ENCODE peak calls at places on chromosomes 11 and 22, in nine cellular contexts. A, B, W, I, N, Q, G, X and D are unnamed samples.

GRCh38 chr11:30635401-30635989 is 49.3 kb upstream of the MPPED2 start:
- DNase-seq in A (peak), B (no peak), W (no peak), I (peak), N (no peak), Q (no peak), G (no peak), X (peak), D (no peak)

GRCh38 chr22:43821606-43822425 is 9.7 kb upstream of the EFCAB6 start:
- DNase-seq in A (no peak), B (no peak), W (no peak), I (peak), N (no peak), Q (no peak), G (no peak), X (peak), D (peak)

GRCh38 chr22:37905534-37906363 is at the start of gene MICALL1:
- DNase-seq in A (no peak), B (no peak), W (peak), I (no peak), N (no peak), Q (peak), G (peak), X (peak), D (no peak)

GRCh38 chr11:134041791-134042696 is 26.8 kb upstream of the JAM3 start:
- DNase-seq in A (no peak), B (no peak), W (peak), I (no peak), N (no peak), Q (no peak), G (no peak), X (no peak), D (no peak)

GRCh38 chr22:39175127-39176066 is 22.9 kb upstream of the CBX7 start:
- DNase-seq in A (no peak), B (no peak), W (no peak), I (no peak), N (no peak), Q (no peak), G (no peak), X (peak), D (no peak)

GRCh38 chr22:45205624-45205925 is 35.1 kb downstream of the KIAA0930 start:
- DNase-seq in A (no peak), B (no peak), W (no peak), I (no peak), N (no peak), Q (no peak), G (no peak), X (no peak), D (no peak)

GRCh38 chr11:45815747-45816146 is 10.8 kb downstream of the SLC35C1 start:
- DNase-seq in A (no peak), B (no peak), W (no peak), I (no peak), N (no peak), Q (peak), G (no peak), X (peak), D (no peak)

GRCh38 chr11:27420722-27421572 is 51.6 kb downstream of the LGR4 start:
- DNase-seq in A (no peak), B (no peak), W (peak), I (no peak), N (no peak), Q (no peak), G (no peak), X (no peak), D (no peak)

GRCh38 chr22:32558681-32559355 is 84.2 kb downstream of the FBXO7 start:
- DNase-seq in A (peak), B (peak), W (peak), I (no peak), N (no peak), Q (peak), G (peak), X (no peak), D (peak)

GRCh38 chr22:22720201-22720723 is 75.8 kb downstream of the GGTLC2 start:
- DNase-seq in A (no peak), B (no peak), W (peak), I (no peak), N (no peak), Q (peak), G (no peak), X (peak), D (no peak)

GRCh38 chr11:63608353-63609345 is 5.6 kb downstream of the PLAAT3 start:
- DNase-seq in A (peak), B (peak), W (peak), I (peak), N (peak), Q (peak), G (no peak), X (no peak), D (peak)

GRCh38 chr11:14974021-14974698 is 2.0 kb upstream of the CALCA start:
- DNase-seq in A (no peak), B (no peak), W (no peak), I (no peak), N (no peak), Q (no peak), G (no peak), X (peak), D (no peak)

GRCh38 chr11:46207270-46207669 is 70.2 kb upstream of the CREB3L1 start:
- DNase-seq in A (no peak), B (no peak), W (no peak), I (no peak), N (no peak), Q (no peak), G (no peak), X (no peak), D (no peak)

GRCh38 chr11:70555092-70555491 is 156.8 kb downstream of the CTTN start:
- DNase-seq in A (no peak), B (no peak), W (no peak), I (no peak), N (no peak), Q (no peak), G (no peak), X (no peak), D (no peak)

GRCh38 chr11:58316142-58316541 is 42.7 kb downstream of the OR5B17 start:
- DNase-seq in A (no peak), B (no peak), W (peak), I (no peak), N (no peak), Q (peak), G (no peak), X (no peak), D (no peak)

GRCh38 chr22:43289976-43290663 is 53.1 kb downstream of the SCUBE1 start:
- DNase-seq in A (peak), B (no peak), W (peak), I (no peak), N (no peak), Q (peak), G (peak), X (no peak), D (no peak)

GRCh38 chr22:45962756-45963155 is 14.2 kb downstream of the WNT7B start:
- DNase-seq in A (no peak), B (no peak), W (no peak), I (no peak), N (no peak), Q (no peak), G (no peak), X (no peak), D (no peak)

GRCh38 chr22:32562396-32562795 is 87.8 kb downstream of the FBXO7 start:
- DNase-seq in A (no peak), B (no peak), W (peak), I (no peak), N (no peak), Q (no peak), G (no peak), X (no peak), D (no peak)

GRCh38 chr22:37747090-37747714 is 50.4 kb downstream of the TRIOBP start:
- DNase-seq in A (no peak), B (no peak), W (peak), I (no peak), N (no peak), Q (peak), G (no peak), X (peak), D (peak)

GRCh38 chr11:355581-356458 is 13.5 kb upstream of the B4GALNT4 start:
- DNase-seq in A (peak), B (peak), W (peak), I (peak), N (peak), Q (peak), G (peak), X (peak), D (peak)

GRCh38 chr11:12179521-12179920 is 69.1 kb downstream of the MICAL2 start:
- DNase-seq in A (no peak), B (no peak), W (peak), I (peak), N (no peak), Q (no peak), G (no peak), X (no peak), D (no peak)

GRCh38 chr11:15747671-15748070 is 608.7 kb downstream of the SOX6 start:
- DNase-seq in A (no peak), B (no peak), W (no peak), I (no peak), N (no peak), Q (no peak), G (no peak), X (no peak), D (no peak)

GRCh38 chr22:45448431-45448830 is 34.9 kb downstream of the RIBC2 start:
- DNase-seq in A (no peak), B (no peak), W (peak), I (no peak), N (no peak), Q (peak), G (peak), X (no peak), D (no peak)

GRCh38 chr22:45242778-45243191 is 2.1 kb upstream of the KIAA0930 start:
- DNase-seq in A (no peak), B (no peak), W (no peak), I (peak), N (no peak), Q (peak), G (no peak), X (no peak), D (no peak)

GRCh38 chr11:37141707-37142106 is 543.7 kb upstream of the RAG2 start:
- DNase-seq in A (no peak), B (no peak), W (no peak), I (no peak), N (no peak), Q (no peak), G (no peak), X (no peak), D (no peak)

GRCh38 chr11:94681140-94681539 is 87.0 kb upstream of the AMOTL1 start:
- DNase-seq in A (no peak), B (no peak), W (no peak), I (no peak), N (no peak), Q (no peak), G (no peak), X (no peak), D (no peak)

GRCh38 chr22:35888181-35888870 is 140.3 kb downstream of the RBFOX2 start:
- DNase-seq in A (no peak), B (no peak), W (no peak), I (no peak), N (no peak), Q (no peak), G (no peak), X (no peak), D (no peak)

GRCh38 chr22:21000215-21000986 is 1.5 kb downstream of the THAP7 start:
- DNase-seq in A (no peak), B (no peak), W (no peak), I (no peak), N (no peak), Q (no peak), G (no peak), X (no peak), D (no peak)
- TF ChIP-seq CTCF in A (no peak), B (peak), W (no peak), I (no peak), N (no peak), Q (no peak), G (no peak), X (no peak), D (no peak)

GRCh38 chr11:76610871-76611475 is 59.6 kb downstream of the LRRC32 start:
- DNase-seq in A (no peak), B (no peak), W (no peak), I (peak), N (no peak), Q (no peak), G (no peak), X (no peak), D (no peak)
- TF ChIP-seq CTCF in A (no peak), B (no peak), W (no peak), I (no peak), N (no peak), Q (no peak), G (no peak), X (no peak), D (peak)

GRCh38 chr11:102915044-102915375 is 40.2 kb upstream of the MMP12 start:
- DNase-seq in A (no peak), B (no peak), W (no peak), I (no peak), N (no peak), Q (no peak), G (no peak), X (no peak), D (no peak)
- TF ChIP-seq CTCF in A (no peak), B (no peak), W (no peak), I (no peak), N (no peak), Q (no peak), G (no peak), X (no peak), D (no peak)

DNA sequence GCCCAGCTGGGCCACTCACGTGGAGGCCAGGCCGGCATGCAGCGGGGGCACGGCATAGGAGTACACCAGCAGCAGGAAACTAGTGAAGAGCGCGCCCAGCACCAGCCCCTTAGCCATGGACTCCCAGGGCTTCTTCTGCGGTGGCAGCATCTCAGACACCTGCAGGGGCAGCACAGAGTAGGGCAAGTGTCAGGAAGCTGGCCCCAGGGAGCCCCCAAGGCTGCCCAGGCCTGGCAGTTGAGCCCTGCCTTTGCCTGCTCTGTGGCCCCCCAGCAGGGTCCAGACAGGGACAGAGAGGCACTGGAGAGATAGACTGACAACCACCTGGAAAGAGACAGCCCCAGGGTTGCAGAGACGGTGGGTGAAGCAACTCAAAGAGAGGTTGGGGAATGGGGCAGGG is 10.7 kb upstream of the SEC14L6 start:
- DNase-seq in A (no peak), B (no peak), W (no peak), I (no peak), N (no peak), Q (no peak), G (no peak), X (peak), D (no peak)
- TF ChIP-seq CTCF in A (no peak), B (no peak), W (no peak), I (no peak), N (no peak), Q (no peak), G (no peak), X (peak), D (no peak)

GRCh38 chr11:35082322-35083180 is 56.4 kb upstream of the CD44 start:
- DNase-seq in A (peak), B (peak), W (peak), I (peak), N (no peak), Q (peak), G (peak), X (peak), D (peak)
- TF ChIP-seq CTCF in A (no peak), B (peak), W (peak), I (no peak), N (no peak), Q (no peak), G (no peak), X (no peak), D (no peak)

DNA sequence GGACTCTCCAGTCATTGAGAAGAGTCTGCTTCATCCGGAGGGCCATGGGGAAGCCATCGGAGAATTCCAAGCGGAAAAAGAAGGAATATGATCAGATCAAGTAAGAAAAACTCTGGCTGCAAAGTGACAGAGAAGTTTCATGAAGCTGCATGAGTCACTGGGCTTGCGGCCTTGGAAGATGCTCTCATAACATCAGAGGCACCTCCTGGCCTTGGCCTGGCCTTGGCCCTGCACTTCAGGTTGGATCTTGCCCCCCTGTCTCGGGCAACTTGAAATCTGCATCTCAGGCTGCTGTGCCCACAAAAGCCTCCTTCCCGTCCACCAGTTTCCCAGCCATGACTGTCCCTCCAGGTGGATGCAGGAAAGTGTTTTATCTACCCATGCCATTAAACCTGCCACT is 66.5 kb downstream of the SEZ6L start:
- DNase-seq in A (no peak), B (no peak), W (no peak), I (no peak), N (no peak), Q (no peak), G (no peak), X (no peak), D (no peak)
- TF ChIP-seq CTCF in A (no peak), B (no peak), W (no peak), I (no peak), N (no peak), Q (no peak), G (no peak), X (no peak), D (no peak)

DNA sequence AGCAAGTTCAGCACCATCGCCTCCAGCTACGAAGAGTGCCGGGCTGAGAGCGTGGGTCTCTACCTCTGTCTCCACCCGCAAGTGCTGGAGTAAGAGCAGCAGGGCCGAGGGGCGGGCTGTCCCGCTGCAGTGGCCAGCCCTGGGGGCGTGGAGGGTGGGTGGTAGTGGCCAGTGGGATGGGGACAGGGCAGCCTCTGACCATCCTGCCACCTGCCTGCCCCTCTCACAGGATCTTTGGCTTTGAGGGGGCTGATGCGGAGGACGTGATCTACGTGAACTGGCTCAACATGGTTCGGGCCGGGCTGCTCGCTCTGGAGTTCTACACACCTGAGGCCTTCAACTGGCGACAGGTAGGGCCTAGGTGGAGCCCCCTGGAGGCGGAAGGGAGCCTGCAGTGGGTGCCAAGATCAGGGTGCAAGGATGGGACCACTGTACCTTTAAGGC is 15.0 kb upstream of the BBS1 start:
- DNase-seq in A (no peak), B (no peak), W (no peak), I (no peak), N (no peak), Q (no peak), G (no peak), X (peak), D (no peak)
- TF ChIP-seq CTCF in A (peak), B (peak), W (peak), I (no peak), N (peak), Q (peak), G (no peak), X (peak), D (no peak)

GRCh38 chr22:48641906-48642475 is 1185.7 kb downstream of the BRD1 start:
- DNase-seq in A (no peak), B (no peak), W (no peak), I (no peak), N (no peak), Q (no peak), G (no peak), X (no peak), D (no peak)
- TF ChIP-seq CTCF in A (no peak), B (no peak), W (no peak), I (no peak), N (no peak), Q (no peak), G (no peak), X (no peak), D (no peak)

GRCh38 chr11:118524757-118525465 is 2.4 kb upstream of the TTC36 start:
- DNase-seq in A (no peak), B (no peak), W (peak), I (no peak), N (no peak), Q (no peak), G (no peak), X (no peak), D (no peak)

GRCh38 chr11:118521892-118522311 is 5.4 kb upstream of the TTC36 start:
- DNase-seq in A (no peak), B (no peak), W (no peak), I (no peak), N (no peak), Q (no peak), G (no peak), X (no peak), D (no peak)

GRCh38 chr11:118519549-118519948 is 7.7 kb upstream of the TTC36 start:
- DNase-seq in A (no peak), B (no peak), W (no peak), I (no peak), N (no peak), Q (no peak), G (no peak), X (no peak), D (no peak)

GRCh38 chr11:118524356-118524755 is 2.9 kb upstream of the TTC36 start:
- DNase-seq in A (no peak), B (no peak), W (no peak), I (no peak), N (no peak), Q (no peak), G (no peak), X (no peak), D (no peak)

GRCh38 chr11:118522571-118523072 is 4.7 kb upstream of the TTC36 start:
- DNase-seq in A (no peak), B (no peak), W (peak), I (no peak), N (no peak), Q (peak), G (no peak), X (peak), D (no peak)
- TF ChIP-seq CTCF in A (peak), B (peak), W (peak), I (no peak), N (peak), Q (peak), G (peak), X (peak), D (no peak)